ENCODE peak calls at places on chromosomes 4 and X, in nine cellular contexts. O is cardiac fibroblast, W is astrocyte, Q is WERI-Rb-1, L is kidney, R is AG10803, F is heart right ventricle, V is heart left ventricle, J is HL-60. M is an unnamed sample.

GRCh38 chrX:107205770-107206696 is at the start of the genes DNAAF6 and NUP62CL:
- DNase-seq in O (peak; percentile 15), W (peak; percentile 10), Q (peak; percentile 76), L (peak; percentile 88), R (no peak), F (peak; percentile 28), V (peak; percentile 53), J (no peak), M (peak; percentile 4)

GRCh38 chr4:16692021-16692420 is 206.4 kb downstream of the LDB2 start:
- DNase-seq in O (peak; percentile 18), W (no peak), Q (no peak), L (no peak), R (no peak), F (no peak), V (no peak), J (no peak), M (no peak)

GRCh38 chr4:151417766-151418376 is 8.9 kb downstream of the FHIP1A start:
- DNase-seq in O (no peak), W (peak; percentile 12), Q (no peak), L (no peak), R (peak; percentile 13), F (no peak), V (no peak), J (no peak), M (no peak)

GRCh38 chrX:40140706-40141499 is 43.1 kb upstream of the BCOR start:
- DNase-seq in O (peak; percentile 75), W (peak; percentile 60), Q (no peak), L (peak; percentile 82), R (peak; percentile 69), F (peak; percentile 27), V (no peak), J (no peak), M (peak; percentile 76)

GRCh38 chr4:186557061-186557460 is 1.7 kb upstream of the MTNR1A start:
- DNase-seq in O (no peak), W (no peak), Q (no peak), L (no peak), R (peak; percentile 46), F (no peak), V (no peak), J (no peak), M (no peak)

GRCh38 chr4:138891610-138892009 is 124.0 kb upstream of the NOCT start:
- DNase-seq in O (no peak), W (no peak), Q (peak; percentile 67), L (no peak), R (peak; percentile 11), F (no peak), V (no peak), J (no peak), M (no peak)

GRCh38 chr4:101211146-101211553 is 136.2 kb downstream of the PPP3CA start:
- DNase-seq in O (peak; percentile 18), W (peak; percentile 80), Q (no peak), L (no peak), R (no peak), F (no peak), V (no peak), J (no peak), M (peak; percentile 27)

GRCh38 chr4:151561551-151562256 is 152.7 kb downstream of the FHIP1A start:
- DNase-seq in O (no peak), W (peak; percentile 34), Q (no peak), L (no peak), R (peak; percentile 15), F (no peak), V (no peak), J (no peak), M (peak; percentile 44)

GRCh38 chr4:15805583-15806517 is 27.7 kb downstream of the CD38 start:
- DNase-seq in O (peak; percentile 69), W (peak; percentile 38), Q (peak; percentile 54), L (no peak), R (peak; percentile 58), F (no peak), V (no peak), J (peak; percentile 36), M (peak; percentile 77)

GRCh38 chrX:115948018-115948923 is 222.3 kb upstream of the AGTR2 start:
- DNase-seq in O (no peak), W (no peak), Q (peak; percentile 88), L (no peak), R (no peak), F (no peak), V (no peak), J (no peak), M (no peak)

GRCh38 chr4:36260714-36261113 is 16.4 kb upstream of the ARAP2 start:
- DNase-seq in O (no peak), W (no peak), Q (no peak), L (no peak), R (no peak), F (no peak), V (no peak), J (no peak), M (no peak)

GRCh38 chrX:137166591-137166990 is 132.8 kb upstream of the GPR101 start:
- DNase-seq in O (no peak), W (no peak), Q (peak; percentile 15), L (no peak), R (no peak), F (no peak), V (no peak), J (no peak), M (no peak)

GRCh38 chrX:104343408-104344129 is 88.8 kb upstream of the ESX1 start:
- DNase-seq in O (peak; percentile 88), W (peak; percentile 77), Q (peak; percentile 43), L (no peak), R (peak; percentile 78), F (no peak), V (no peak), J (no peak), M (peak; percentile 68)

GRCh38 chrX:19535481-19535880 is 20.2 kb upstream of the MAP3K15 start:
- DNase-seq in O (peak; percentile 47), W (no peak), Q (no peak), L (no peak), R (peak; percentile 37), F (no peak), V (no peak), J (no peak), M (peak; percentile 37)

GRCh38 chrX:6708041-6708440 is 173.1 kb upstream of the VCX3A start:
- DNase-seq in O (no peak), W (no peak), Q (peak; percentile 43), L (no peak), R (peak; percentile 0), F (no peak), V (no peak), J (no peak), M (no peak)

GRCh38 chrX:72676465-72676864 is 37.6 kb downstream of the PHKA1 start:
- DNase-seq in O (no peak), W (no peak), Q (no peak), L (no peak), R (no peak), F (no peak), V (no peak), J (no peak), M (no peak)

GRCh38 chr4:108163352-108163751 is 5.4 kb downstream of the LEF1 start:
- DNase-seq in O (no peak), W (no peak), Q (no peak), L (no peak), R (no peak), F (no peak), V (no peak), J (no peak), M (no peak)

GRCh38 chr4:108166038-108166437 is 2.7 kb downstream of the LEF1 start:
- DNase-seq in O (no peak), W (no peak), Q (no peak), L (no peak), R (no peak), F (no peak), V (no peak), J (no peak), M (no peak)

GRCh38 chr4:108166441-108167315 is 2.1 kb downstream of the LEF1 start:
- DNase-seq in O (no peak), W (peak; percentile 14), Q (peak; percentile 43), L (peak; percentile 77), R (no peak), F (no peak), V (no peak), J (no peak), M (no peak)

GRCh38 chr4:108168213-108168671 is 490 bp downstream of the LEF1 start:
- DNase-seq in O (peak; percentile 21), W (peak; percentile 16), Q (no peak), L (no peak), R (no peak), F (no peak), V (no peak), J (no peak), M (peak; percentile 28)

GRCh38 chr4:108165601-108166000 is 3.1 kb downstream of the LEF1 start:
- DNase-seq in O (no peak), W (no peak), Q (no peak), L (no peak), R (no peak), F (no peak), V (no peak), J (no peak), M (no peak)
- H3K4me3 ChIP-seq in O (no peak overlapping the region), W (no peak overlapping the region), Q (no peak overlapping the region), L (no peak overlapping the region), R (no peak overlapping the region), F (no peak overlapping the region), V (peak overlapping the region; percentile 67), J (no peak overlapping the region), M (no peak overlapping the region)

GRCh38 chrX:10098235-10098819 is 58.4 kb upstream of the CLCN4 start:
- DNase-seq in O (no peak), W (no peak), Q (no peak), L (no peak), R (peak; percentile 48), F (no peak), V (no peak), J (no peak), M (no peak)
- H3K4me3 ChIP-seq in O (no peak overlapping the region), W (no peak overlapping the region), Q (no peak overlapping the region), L (peak overlapping the region; percentile 48), R (peak overlapping the region; percentile 28), F (peak overlapping the region; percentile 32), V (peak overlapping the region; percentile 49), J (no peak overlapping the region), M (no peak overlapping the region)

GRCh38 chrX:64151911-64152310 is 53.6 kb downstream of the AMER1 start:
- DNase-seq in O (no peak), W (no peak), Q (no peak), L (no peak), R (no peak), F (no peak), V (no peak), J (no peak), M (no peak)
- H3K4me3 ChIP-seq in O (no peak overlapping the region), W (no peak overlapping the region), Q (no peak overlapping the region), L (no peak overlapping the region), R (no peak overlapping the region), F (no peak overlapping the region), V (no peak overlapping the region), J (no peak overlapping the region), M (no peak overlapping the region)

DNA sequence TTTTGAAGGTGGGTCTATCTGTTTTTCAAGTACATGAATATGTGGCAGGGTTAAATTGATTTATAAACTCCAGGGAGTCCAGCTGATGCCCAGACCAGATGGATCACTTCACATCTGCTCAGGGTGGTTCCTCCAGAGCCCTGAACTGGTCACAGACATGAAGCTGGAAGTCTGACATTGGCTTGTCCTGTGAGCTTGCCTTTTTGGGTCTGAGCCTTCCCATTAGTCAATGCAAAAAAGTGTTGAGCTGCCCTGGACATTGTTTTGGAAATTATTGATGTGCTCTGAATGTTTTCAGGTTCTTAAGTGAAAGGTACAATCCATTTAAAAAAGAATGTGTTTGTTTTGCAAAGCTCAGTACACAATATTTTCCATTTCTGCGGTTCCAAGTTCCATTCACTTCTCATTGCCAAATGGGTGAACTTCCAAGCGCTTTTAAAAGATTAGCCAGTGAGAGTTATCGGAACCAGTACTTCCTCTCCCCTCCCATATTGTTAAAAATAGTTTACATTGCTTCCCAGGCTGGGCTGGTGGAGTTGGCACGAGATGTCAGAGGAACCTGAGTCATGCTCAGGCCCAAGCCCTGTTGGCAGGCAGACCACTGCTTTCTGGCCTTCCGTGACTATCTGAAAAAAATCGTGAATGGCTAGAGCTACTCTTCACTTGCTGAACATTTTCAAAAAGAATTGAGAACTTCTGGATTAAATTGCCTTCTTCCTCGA is 52.1 kb downstream of the PDGFRA start:
- DNase-seq in O (peak; percentile 99), W (peak; percentile 98), Q (no peak), L (peak; percentile 82), R (peak; percentile 99), F (peak; percentile 75), V (peak; percentile 90), J (no peak), M (peak; percentile 100)
- H3K4me3 ChIP-seq in O (no peak overlapping the region), W (no peak overlapping the region), Q (no peak overlapping the region), L (no peak overlapping the region), R (no peak overlapping the region), F (no peak overlapping the region), V (no peak overlapping the region), J (no peak overlapping the region), M (no peak overlapping the region)